ENCODE peak calls at places on chromosomes 4 and X, in nine cellular contexts. C is cardiac muscle cell, D is endothelial cell of umbilical vein, Q is GM12865, A is AG04450, M is PC-3, B is lower leg skin, G is fibroblast of the aortic adventitia, R is astrocyte of the spinal cord. T is an unnamed sample.

GRCh38 chrX:154321624-154322023 is 26.0 kb downstream of the TKTL1 start:
- DNase-seq in C (no peak), D (no peak), Q (no peak), A (no peak), M (no peak), B (no peak), G (peak; percentile 11), R (no peak), T (no peak)

GRCh38 chr4:54100607-54101189 is 735 bp downstream of the GSX2 start:
- DNase-seq in C (no peak), D (no peak), Q (no peak), A (no peak), M (no peak), B (no peak), G (no peak), R (no peak), T (no peak)

GRCh38 chr4:26485684-26486083 is 4.6 kb downstream of the CCKAR start:
- DNase-seq in C (no peak), D (no peak), Q (no peak), A (no peak), M (no peak), B (no peak), G (no peak), R (no peak), T (no peak)

GRCh38 chr4:123956204-123956603 is 559.6 kb downstream of the SPRY1 start:
- DNase-seq in C (no peak), D (no peak), Q (no peak), A (no peak), M (no peak), B (no peak), G (no peak), R (no peak), T (no peak)

GRCh38 chr4:152431287-152431686 is 104.6 kb downstream of the FBXW7 start:
- DNase-seq in C (no peak), D (no peak), Q (no peak), A (no peak), M (peak; percentile 9), B (no peak), G (no peak), R (no peak), T (no peak)

GRCh38 chr4:154569028-154569427 is 6.2 kb downstream of the FGB start:
- DNase-seq in C (no peak), D (no peak), Q (no peak), A (no peak), M (peak; percentile 80), B (no peak), G (no peak), R (no peak), T (peak; percentile 44)

GRCh38 chrX:9341305-9342201 is 123.3 kb upstream of the TBL1X start:
- DNase-seq in C (peak; percentile 48), D (peak; percentile 54), Q (peak; percentile 86), A (no peak), M (peak; percentile 59), B (peak; percentile 34), G (peak; percentile 57), R (peak; percentile 55), T (peak; percentile 54)

GRCh38 chrX:40314070-40314469 is 216.3 kb upstream of the BCOR start:
- DNase-seq in C (peak; percentile 18), D (no peak), Q (peak; percentile 55), A (no peak), M (no peak), B (no peak), G (no peak), R (no peak), T (no peak)

GRCh38 chr4:76459291-76459723 is 24.3 kb downstream of the SHROOM3 start:
- DNase-seq in C (peak; percentile 32), D (peak; percentile 24), Q (no peak), A (no peak), M (no peak), B (no peak), G (peak; percentile 94), R (peak; percentile 85), T (peak; percentile 88)

GRCh38 chr4:10083861-10084641 is 32.5 kb downstream of the WDR1 start:
- DNase-seq in C (no peak), D (no peak), Q (no peak), A (no peak), M (no peak), B (no peak), G (no peak), R (no peak), T (no peak)

GRCh38 chr4:94444771-94445170 is 7.0 kb upstream of the PDLIM5 start:
- DNase-seq in C (no peak), D (no peak), Q (no peak), A (no peak), M (no peak), B (no peak), G (peak; percentile 75), R (no peak), T (peak; percentile 67)

GRCh38 chrX:10190367-10190766 is 33.6 kb downstream of the CLCN4 start:
- DNase-seq in C (peak; percentile 63), D (peak; percentile 58), Q (peak; percentile 47), A (peak; percentile 55), M (peak; percentile 77), B (no peak), G (peak; percentile 88), R (peak; percentile 80), T (peak; percentile 82)

GRCh38 chr4:42281324-42282020 is 115.8 kb upstream of the SHISA3 start:
- DNase-seq in C (no peak), D (no peak), Q (peak; percentile 77), A (no peak), M (no peak), B (no peak), G (peak; percentile 3), R (no peak), T (no peak)

GRCh38 chrX:103918050-103918449 is 44.4 kb upstream of the TMSB15B start:
- DNase-seq in C (peak; percentile 86), D (peak; percentile 59), Q (peak; percentile 76), A (no peak), M (peak; percentile 80), B (peak; percentile 20), G (peak; percentile 60), R (peak; percentile 63), T (peak; percentile 72)

GRCh38 chrX:103918584-103919335 is 43.7 kb upstream of the TMSB15B start:
- DNase-seq in C (peak; percentile 86), D (peak; percentile 76), Q (peak; percentile 80), A (no peak), M (peak; percentile 72), B (peak; percentile 27), G (peak; percentile 51), R (peak; percentile 74), T (peak; percentile 52)

GRCh38 chrX:103913356-103914020 is 48.9 kb upstream of the TMSB15B start:
- DNase-seq in C (peak; percentile 48), D (no peak), Q (no peak), A (no peak), M (peak; percentile 2), B (no peak), G (no peak), R (peak; percentile 1), T (peak; percentile 2)

DNA sequence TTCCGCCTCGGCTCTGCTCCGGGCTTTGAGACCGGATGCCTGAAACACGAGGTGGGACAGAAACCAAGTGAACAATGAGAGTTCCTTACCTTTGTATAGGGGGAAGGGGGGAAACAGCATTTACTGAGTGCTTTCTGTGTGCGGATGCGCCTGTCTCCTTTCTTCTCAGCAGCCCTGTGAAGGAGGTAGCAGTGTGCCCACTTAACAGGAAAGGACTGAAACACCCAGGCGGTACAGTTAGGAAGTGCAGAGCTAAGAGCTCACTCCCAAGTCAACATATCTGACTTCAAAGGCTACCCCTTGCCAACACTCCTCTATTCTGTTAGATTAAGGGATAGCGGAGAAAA is 43.1 kb upstream of the TMSB15B start:
- DNase-seq in C (no peak), D (no peak), Q (peak; percentile 64), A (no peak), M (peak; percentile 58), B (no peak), G (peak; percentile 54), R (peak; percentile 56), T (peak; percentile 44)
- TF ChIP-seq CTCF in C (peak; percentile 30), D (peak; percentile 13), Q (peak; percentile 45), A (peak; percentile 49), M (peak; percentile 37), B (no peak), G (peak; percentile 58), R (peak; percentile 44), T (peak; percentile 42)

GRCh38 chrX:101080326-101080725 is 1.6 kb downstream of the TMEM35A start:
- DNase-seq in C (no peak), D (no peak), Q (no peak), A (no peak), M (no peak), B (no peak), G (no peak), R (no peak), T (no peak)
- H3K4me3 ChIP-seq in C (no peak overlapping the region), D (no peak overlapping the region), Q (no peak overlapping the region), A (peak overlapping the region; percentile 73), M (no peak overlapping the region), B (no peak overlapping the region), G (peak overlapping the region; percentile 67), R (no peak overlapping the region), T (no peak overlapping the region)

DNA sequence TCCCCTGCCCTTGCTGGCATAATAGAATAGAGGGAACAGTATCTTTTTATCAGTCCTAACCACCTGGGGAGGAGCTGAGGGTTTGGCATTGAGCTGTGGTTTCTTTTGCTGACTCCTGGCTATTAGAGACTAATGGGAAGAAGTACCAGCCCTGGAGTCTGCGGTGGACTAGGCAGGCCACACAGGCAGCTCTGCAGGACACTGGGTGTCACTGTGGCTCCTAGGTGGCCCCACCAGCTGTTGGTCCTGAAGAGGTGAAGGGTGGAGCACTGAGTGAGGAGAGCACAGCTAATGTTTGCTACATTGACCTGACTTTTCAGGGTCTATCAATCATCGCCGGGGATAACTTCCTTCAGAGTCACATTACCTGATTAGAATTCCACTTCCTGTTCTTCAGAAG is 52.8 kb upstream of the GPC4 start:
- DNase-seq in C (no peak), D (no peak), Q (no peak), A (no peak), M (no peak), B (no peak), G (no peak), R (no peak), T (no peak)
- TF ChIP-seq CTCF in C (no peak), D (no peak), Q (no peak), A (no peak), M (peak; percentile 25), B (no peak), G (no peak), R (no peak), T (no peak)

GRCh38 chrX:29665532-29665931 is 549.8 kb upstream of the MAGEB2 start:
- DNase-seq in C (no peak), D (no peak), Q (no peak), A (no peak), M (no peak), B (no peak), G (no peak), R (no peak), T (no peak)

GRCh38 chrX:29662101-29662500 is 553.3 kb upstream of the MAGEB2 start:
- DNase-seq in C (no peak), D (peak; percentile 83), Q (no peak), A (no peak), M (peak; percentile 73), B (no peak), G (peak; percentile 69), R (peak; percentile 56), T (peak; percentile 61)

GRCh38 chrX:29659911-29660310 is 555.5 kb upstream of the MAGEB2 start:
- DNase-seq in C (no peak), D (no peak), Q (no peak), A (no peak), M (no peak), B (no peak), G (no peak), R (no peak), T (no peak)

GRCh38 chrX:29661290-29661689 is 554.1 kb upstream of the MAGEB2 start:
- DNase-seq in C (no peak), D (peak; percentile 73), Q (no peak), A (no peak), M (peak; percentile 59), B (no peak), G (peak; percentile 85), R (peak; percentile 24), T (peak; percentile 53)

GRCh38 chrX:29662759-29663503 is 552.4 kb upstream of the MAGEB2 start:
- DNase-seq in C (no peak), D (peak; percentile 92), Q (peak; percentile 47), A (peak; percentile 85), M (peak; percentile 95), B (no peak), G (peak; percentile 96), R (peak; percentile 94), T (peak; percentile 77)
- H3K4me3 ChIP-seq in C (no peak overlapping the region), D (no peak overlapping the region), Q (no peak overlapping the region), A (no peak overlapping the region), M (peak overlapping the region; percentile 45), B (no peak overlapping the region), G (no peak overlapping the region), R (no peak overlapping the region), T (no peak overlapping the region)